ENCODE peak calls at places on chromosome 19, in five cellular contexts. R, B, H, X and Z are unnamed samples. For H3K4me1, the result is how much of the 10 kb centered on the place peaks cover.

GRCh38 chr19:29067831-29068230 is 145.1 kb downstream of the UQCRFS1 start:
- DNase-seq in R (no peak), B (no peak), H (no peak), X (no peak), Z (no peak)

GRCh38 chr19:55542292-55542855 is 3.0 kb downstream of the SBK3 start:
- DNase-seq in R (no peak), B (no peak), H (no peak), X (no peak), Z (no peak)

GRCh38 chr19:30381366-30381765 is 9.2 kb downstream of the ZNF536 start:
- DNase-seq in R (no peak), B (no peak), H (no peak), X (no peak), Z (no peak)

GRCh38 chr19:42207767-42208259 is 9.7 kb downstream of the DEDD2 start:
- DNase-seq in R (no peak), B (no peak), H (no peak), X (peak), Z (no peak)

GRCh38 chr19:10315335-10316214 is at the start of gene FDX2:
- DNase-seq in R (peak), B (peak), H (peak), X (peak), Z (peak)

GRCh38 chr19:51407631-51408131 is 9.8 kb downstream of the SIGLEC10 start:
- DNase-seq in R (peak), B (no peak), H (peak), X (peak), Z (no peak)

GRCh38 chr19:55255618-55256423 is 3.0 kb downstream of the PPP6R1 start:
- DNase-seq in R (no peak), B (no peak), H (no peak), X (peak), Z (peak)

GRCh38 chr19:2167896-2168618 is 4.3 kb downstream of the DOT1L start:
- DNase-seq in R (no peak), B (no peak), H (no peak), X (peak), Z (no peak)

GRCh38 chr19:2323707-2324106 is 4.7 kb downstream of the LSM7 start:
- DNase-seq in R (no peak), B (no peak), H (no peak), X (no peak), Z (no peak)

GRCh38 chr19:2047076-2047448 is 4.0 kb downstream of the MKNK2 start:
- DNase-seq in R (no peak), B (no peak), H (no peak), X (no peak), Z (no peak)

GRCh38 chr19:55549500-55550320 is 4.4 kb upstream of the SBK3 start:
- DNase-seq in R (peak), B (no peak), H (peak), X (peak), Z (no peak)

GRCh38 chr19:43619262-43620060 is at the start of gene ZNF428:
- DNase-seq in R (peak), B (peak), H (peak), X (peak), Z (peak)

GRCh38 chr19:55036058-55036457 is 2.0 kb downstream of the GP6 start:
- DNase-seq in R (no peak), B (no peak), H (no peak), X (no peak), Z (no peak)

GRCh38 chr19:41226053-41226873 is 7.2 kb downstream of the AXL start:
- DNase-seq in R (peak), B (peak), H (peak), X (peak), Z (no peak)

GRCh38 chr19:18500820-18501219 is 21.1 kb downstream of the ELL start:
- DNase-seq in R (no peak), B (no peak), H (no peak), X (no peak), Z (no peak)

GRCh38 chr19:13181747-13182388 is 31.7 kb downstream of the IER2 start:
- DNase-seq in R (peak), B (peak), H (no peak), X (peak), Z (no peak)

GRCh38 chr19:510606-511100 is 3.4 kb downstream of the TPGS1 start:
- DNase-seq in R (peak), B (peak), H (peak), X (peak), Z (peak)
- H3K4me1 ChIP-seq in R (under half), B (under half), H (under half), X (under half), Z (under half)

GRCh38 chr19:17237747-17238706 is 7.7 kb downstream of the NR2F6 start:
- DNase-seq in R (no peak), B (no peak), H (no peak), X (no peak), Z (no peak)

GRCh38 chr19:17243340-17243853 is 2.3 kb downstream of the NR2F6 start:
- DNase-seq in R (no peak), B (no peak), H (no peak), X (no peak), Z (no peak)

GRCh38 chr19:17242431-17243208 is 3.1 kb downstream of the NR2F6 start:
- DNase-seq in R (no peak), B (no peak), H (no peak), X (no peak), Z (no peak)

GRCh38 chr19:17240855-17241399 is 4.8 kb downstream of the NR2F6 start:
- DNase-seq in R (no peak), B (no peak), H (no peak), X (no peak), Z (no peak)

DNA sequence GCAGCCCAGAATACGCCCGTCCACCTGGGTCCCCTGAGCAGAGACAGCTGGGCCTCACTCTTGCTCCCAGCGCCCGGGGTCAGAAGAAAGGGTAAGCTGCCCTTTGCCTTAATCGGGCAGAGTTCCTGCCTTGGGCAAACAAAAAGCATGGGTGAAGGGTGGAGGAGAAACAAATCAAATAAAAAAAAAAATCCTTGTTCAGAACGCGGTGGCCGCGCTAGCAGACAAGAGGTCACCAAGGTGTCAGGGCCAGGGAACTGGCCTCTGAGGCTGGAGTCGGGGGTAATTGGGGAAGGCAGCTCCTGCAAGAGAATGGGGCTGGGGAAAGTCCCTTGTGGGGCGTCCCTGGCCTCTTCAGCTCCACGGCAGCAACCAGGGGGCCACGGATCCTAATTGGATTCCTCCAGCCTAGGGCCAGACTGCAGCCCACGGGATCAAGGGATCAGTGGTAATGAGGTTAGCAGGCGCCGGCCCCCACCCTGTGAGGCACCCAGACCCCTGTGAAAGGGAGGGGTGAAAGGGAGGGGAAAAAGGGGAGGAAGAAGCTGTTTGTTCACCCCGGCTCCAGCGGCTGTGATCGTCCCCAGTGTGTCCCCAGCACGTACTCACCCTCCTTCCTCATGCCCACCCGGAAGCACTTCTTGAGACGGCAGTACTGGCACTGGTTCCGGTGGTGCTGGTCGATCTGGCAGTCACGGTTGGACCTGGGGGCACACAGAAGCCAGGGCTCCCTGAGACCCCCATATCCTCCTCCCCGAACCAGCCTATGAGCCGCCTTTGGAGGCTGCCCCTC is 5.5 kb downstream of the NR2F6 start:
- DNase-seq in R (no peak), B (no peak), H (no peak), X (no peak), Z (no peak)
- H3K4me3 ChIP-seq in R (no peak), B (no peak), H (no peak), X (no peak), Z (no peak)

GRCh38 chr19:821976-822773 is 420 bp upstream of the PLPPR3 start:
- DNase-seq in R (peak), B (no peak), H (peak), X (no peak), Z (no peak)

GRCh38 chr19:825897-826640 is 1.6 kb upstream of the AZU1 start:
- DNase-seq in R (no peak), B (no peak), H (no peak), X (no peak), Z (no peak)

GRCh38 chr19:824885-825284 is 2.8 kb upstream of the AZU1 start:
- DNase-seq in R (no peak), B (no peak), H (no peak), X (no peak), Z (no peak)

GRCh38 chr19:823565-824121 is 1.9 kb upstream of the PLPPR3 start:
- DNase-seq in R (peak), B (no peak), H (peak), X (no peak), Z (no peak)

GRCh38 chr19:821228-821975 is at the start of gene PLPPR3:
- DNase-seq in R (peak), B (no peak), H (peak), X (no peak), Z (no peak)
- TF ChIP-seq EZH2 in R (no peak), B (no peak), H (no peak), X (no peak), Z (no peak)

GRCh38 chr19:49425922-49426592 is 869 bp downstream of the GFY start:
- DNase-seq in R (no peak), B (no peak), H (peak), X (peak), Z (no peak)
- H3K4me1 ChIP-seq in R (under half), B (under half), H (under half), X (under half), Z (under half)